ENCODE peak calls at places on chromosomes 1 and 21, in ten cellular contexts. E is coronary artery; P is ovary; B is CD8-positive, alpha-beta T cell; R is nephron progenitor cell; L is cardiac muscle cell; U is PC-3; C is HCT116; S is adrenal gland; M is fibroblast of mammary gland. Z is an unnamed sample.

GRCh38 chr21:41432567-41433460 is 6.8 kb downstream of the MX1 start:
- DNase-seq in E (peak), P (no peak), B (no peak), R (no peak), L (no peak), U (no peak), C (no peak), S (no peak), M (no peak), Z (no peak)

GRCh38 chr21:15034126-15034848 is 30.5 kb downstream of the NRIP1 start:
- DNase-seq in E (no peak), P (no peak), B (no peak), R (no peak), L (peak), U (peak), C (no peak), S (no peak), M (peak), Z (peak)

GRCh38 chr1:23354260-23354659 is 10.2 kb upstream of the HNRNPR start:
- DNase-seq in E (no peak), P (no peak), B (no peak), R (no peak), L (no peak), U (no peak), C (no peak), S (no peak), M (no peak), Z (no peak)

GRCh38 chr1:21175324-21175669 is 1.4 kb downstream of the EIF4G3 start:
- DNase-seq in E (no peak), P (no peak), B (peak), R (no peak), L (peak), U (peak), C (no peak), S (peak), M (peak), Z (peak)

GRCh38 chr1:7331926-7332535 is 439.1 kb upstream of the VAMP3 start:
- DNase-seq in E (no peak), P (no peak), B (no peak), R (no peak), L (no peak), U (peak), C (no peak), S (peak), M (no peak), Z (peak)

GRCh38 chr1:245488346-245489110 is 333.7 kb downstream of the KIF26B start:
- DNase-seq in E (no peak), P (no peak), B (no peak), R (no peak), L (no peak), U (no peak), C (no peak), S (no peak), M (no peak), Z (no peak)

GRCh38 chr1:156115514-156116374 is 1.2 kb downstream of the LMNA start:
- DNase-seq in E (no peak), P (peak), B (peak), R (peak), L (peak), U (peak), C (no peak), S (peak), M (peak), Z (peak)

GRCh38 chr1:113871597-113872113 is at the start of gene PTPN22:
- DNase-seq in E (no peak), P (no peak), B (peak), R (no peak), L (peak), U (peak), C (no peak), S (peak), M (peak), Z (peak)

GRCh38 chr1:40699787-40700186 is 8.3 kb downstream of the NFYC start:
- DNase-seq in E (no peak), P (no peak), B (no peak), R (no peak), L (no peak), U (no peak), C (no peak), S (no peak), M (no peak), Z (no peak)

GRCh38 chr1:33382651-33383415 is 48.1 kb downstream of the PHC2 start:
- DNase-seq in E (no peak), P (no peak), B (no peak), R (no peak), L (peak), U (no peak), C (no peak), S (peak), M (peak), Z (no peak)

GRCh38 chr21:14119038-14119437 is 91.7 kb downstream of the LIPI start:
- DNase-seq in E (no peak), P (no peak), B (no peak), R (no peak), L (no peak), U (no peak), C (no peak), S (no peak), M (no peak), Z (no peak)

GRCh38 chr1:6274622-6275139 is 13.8 kb upstream of the GPR153 start:
- DNase-seq in E (no peak), P (no peak), B (no peak), R (no peak), L (no peak), U (no peak), C (no peak), S (no peak), M (no peak), Z (no peak)

DNA sequence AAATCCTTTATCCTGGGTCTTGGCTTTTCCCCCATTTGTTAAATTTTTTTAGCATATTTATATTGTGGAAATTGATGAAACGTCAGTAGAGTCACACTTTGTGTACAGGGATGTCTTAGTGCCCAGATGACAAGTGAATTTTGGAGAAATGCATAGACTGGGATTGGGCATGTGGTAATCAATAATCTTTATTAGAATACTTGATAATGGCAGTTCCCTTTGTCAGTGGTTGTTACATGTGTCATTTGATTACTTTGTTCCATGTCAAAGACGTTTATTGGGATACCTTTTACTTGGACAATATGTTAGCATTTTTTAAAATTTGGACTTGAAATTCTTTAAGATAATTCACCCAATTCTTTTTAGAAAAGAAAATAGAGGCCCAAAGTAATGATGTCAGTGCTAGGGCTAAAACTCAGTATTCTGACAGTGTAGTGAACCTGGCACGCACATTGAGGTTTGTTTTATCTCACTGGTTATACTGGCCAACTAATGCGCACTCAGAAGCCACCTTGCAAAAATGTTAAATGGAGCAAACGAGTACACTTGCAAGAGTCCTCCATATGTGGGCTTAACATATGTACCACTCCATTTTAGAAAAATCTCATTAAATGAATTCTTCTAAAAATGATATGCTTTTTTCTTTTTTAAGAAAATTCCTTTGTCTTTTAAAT is 9.2 kb downstream of the PRPF38B start:
- DNase-seq in E (no peak), P (no peak), B (no peak), R (no peak), L (no peak), U (no peak), C (no peak), S (no peak), M (no peak), Z (no peak)
- TF ChIP-seq CTCF in E (no peak), P (no peak), B (no peak), R (no peak), L (no peak), U (no peak), C (no peak), S (no peak), M (no peak), Z (no peak)

DNA sequence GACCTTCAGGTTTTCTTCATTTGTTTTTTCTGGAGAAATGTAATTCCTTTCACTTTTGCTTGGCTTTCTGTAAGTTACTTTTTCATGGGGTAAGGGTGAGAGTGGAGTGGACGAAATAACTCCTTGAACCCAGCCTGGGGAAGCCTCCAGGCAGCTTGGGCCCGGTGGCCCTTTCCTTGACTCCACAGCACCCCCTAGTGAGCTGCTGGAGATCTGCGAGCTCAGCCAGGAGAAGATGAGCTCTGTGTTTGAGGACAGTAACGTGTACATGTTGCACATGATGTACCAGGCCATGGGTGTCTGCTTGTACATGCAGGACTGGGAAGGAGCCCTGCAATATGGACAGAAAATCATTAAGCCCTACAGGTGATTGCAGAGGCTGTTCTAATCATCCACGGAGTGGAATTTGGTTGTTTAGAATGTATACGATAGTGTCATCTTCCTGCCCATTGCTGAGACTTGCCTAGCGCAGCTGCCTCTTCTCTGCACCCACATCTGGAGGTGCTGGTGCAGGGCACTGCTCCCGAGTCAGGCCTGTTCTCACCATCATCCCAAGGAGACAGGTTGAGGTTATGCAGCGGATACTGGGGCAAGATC is 51.0 kb downstream of the SMYD2 start:
- DNase-seq in E (no peak), P (no peak), B (peak), R (peak), L (peak), U (peak), C (peak), S (peak), M (peak), Z (peak)
- TF ChIP-seq CTCF in E (peak), P (no peak), B (peak), R (peak), L (peak), U (peak), C (peak), S (peak), M (peak), Z (peak)

DNA sequence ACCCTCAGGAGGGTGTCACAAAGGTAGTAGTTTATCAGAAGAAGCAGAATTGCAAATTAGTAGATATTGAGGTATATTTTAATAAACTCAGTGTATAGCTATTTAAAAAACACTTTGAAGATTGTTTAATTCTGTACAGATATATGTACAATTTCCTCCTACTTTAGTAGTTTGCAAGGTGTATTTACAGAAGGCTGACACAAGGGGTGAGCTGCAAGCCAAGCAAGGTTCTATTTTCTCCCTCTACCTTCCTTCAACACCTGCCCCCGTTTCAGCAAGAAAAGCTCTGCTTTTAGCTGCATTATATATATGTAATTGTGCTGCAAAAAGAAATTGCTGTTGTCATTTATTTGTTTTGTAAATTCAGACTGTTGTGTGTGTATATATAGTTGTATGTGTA is 674.2 kb upstream of the PKN2 start:
- DNase-seq in E (no peak), P (no peak), B (no peak), R (no peak), L (no peak), U (no peak), C (no peak), S (no peak), M (no peak), Z (no peak)
- TF ChIP-seq CTCF in E (no peak), P (no peak), B (no peak), R (no peak), L (no peak), U (peak), C (no peak), S (no peak), M (no peak), Z (no peak)

DNA sequence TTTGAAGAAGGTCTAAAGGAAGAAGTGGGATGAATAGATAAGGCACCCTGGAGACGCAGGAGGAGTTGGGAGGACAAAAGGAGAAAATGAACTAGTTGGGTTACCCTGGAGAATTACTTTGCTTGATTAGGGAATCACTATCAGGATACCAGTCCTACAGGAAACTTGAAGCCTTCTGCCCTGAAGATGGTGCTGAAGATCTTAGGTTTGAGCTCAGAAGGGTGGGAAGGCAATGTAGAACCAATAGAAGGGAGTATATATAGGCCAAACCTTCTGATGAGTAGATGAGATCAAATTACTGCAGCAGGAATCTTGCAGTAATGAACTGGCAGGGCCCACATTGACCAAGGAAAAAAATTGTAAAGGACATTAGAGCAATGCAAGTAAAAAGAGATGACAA is 116.4 kb upstream of the CACYBP start:
- DNase-seq in E (no peak), P (no peak), B (no peak), R (no peak), L (peak), U (peak), C (peak), S (no peak), M (peak), Z (peak)
- TF ChIP-seq CTCF in E (no peak), P (no peak), B (no peak), R (no peak), L (no peak), U (peak), C (peak), S (no peak), M (peak), Z (no peak)

GRCh38 chr1:89939059-89939570 is 55.8 kb upstream of the ZNF326 start:
- DNase-seq in E (no peak), P (no peak), B (no peak), R (no peak), L (no peak), U (no peak), C (no peak), S (no peak), M (no peak), Z (no peak)

GRCh38 chr1:89939693-89940438 is 55.0 kb upstream of the ZNF326 start:
- DNase-seq in E (no peak), P (no peak), B (no peak), R (no peak), L (no peak), U (no peak), C (no peak), S (no peak), M (no peak), Z (no peak)

GRCh38 chr1:89942014-89942413 is 52.9 kb upstream of the ZNF326 start:
- DNase-seq in E (no peak), P (no peak), B (no peak), R (no peak), L (no peak), U (no peak), C (no peak), S (no peak), M (no peak), Z (peak)

GRCh38 chr1:89942825-89943658 is 51.9 kb upstream of the ZNF326 start:
- DNase-seq in E (no peak), P (no peak), B (no peak), R (no peak), L (no peak), U (peak), C (no peak), S (no peak), M (peak), Z (peak)

GRCh38 chr1:89941110-89941770 is 53.7 kb upstream of the ZNF326 start:
- DNase-seq in E (no peak), P (no peak), B (no peak), R (no peak), L (no peak), U (no peak), C (no peak), S (no peak), M (no peak), Z (no peak)
- TF ChIP-seq CTCF in E (no peak), P (no peak), B (no peak), R (no peak), L (no peak), U (no peak), C (no peak), S (no peak), M (no peak), Z (no peak)

GRCh38 chr21:32246571-32246970 is 32.3 kb downstream of the MIS18A start:
- DNase-seq in E (no peak), P (no peak), B (no peak), R (no peak), L (no peak), U (no peak), C (no peak), S (peak), M (no peak), Z (no peak)
- TF ChIP-seq CTCF in E (no peak), P (no peak), B (no peak), R (no peak), L (no peak), U (no peak), C (no peak), S (no peak), M (no peak), Z (no peak)

DNA sequence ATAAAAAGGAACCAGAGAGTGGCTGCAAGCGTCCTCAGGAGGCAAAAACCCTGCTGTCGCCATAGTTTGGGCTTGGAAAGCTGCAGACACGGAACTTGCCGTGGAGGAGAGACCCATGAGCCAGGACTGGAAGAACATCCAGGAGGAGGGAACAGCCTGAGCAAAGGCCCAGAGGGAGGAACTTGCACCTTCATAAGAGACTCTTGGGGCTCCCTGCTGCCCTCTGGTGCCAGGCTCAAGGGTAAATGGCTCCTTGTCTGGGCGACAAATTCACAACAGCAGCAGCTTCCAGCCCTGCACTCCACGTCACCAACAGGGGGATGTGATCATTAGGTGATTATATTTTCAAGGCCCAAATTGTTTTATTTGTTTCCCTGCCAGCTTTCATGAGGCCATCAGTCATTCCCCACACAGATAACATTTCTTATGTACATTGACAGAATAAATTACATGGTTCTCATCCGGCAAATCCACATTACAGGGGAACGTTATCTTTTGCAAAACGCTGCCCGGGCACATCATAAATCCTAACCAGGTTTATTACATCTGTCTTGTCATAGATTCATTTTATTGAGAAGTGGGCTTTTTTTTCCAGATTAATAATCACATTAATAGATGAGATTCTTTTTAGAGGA is 143.0 kb upstream of the GRIK3 start:
- DNase-seq in E (no peak), P (no peak), B (no peak), R (peak), L (peak), U (peak), C (peak), S (peak), M (peak), Z (peak)
- TF ChIP-seq CTCF in E (no peak), P (no peak), B (no peak), R (peak), L (peak), U (peak), C (peak), S (peak), M (peak), Z (peak)

GRCh38 chr1:190129367-190129766 is 348.3 kb downstream of the BRINP3 start:
- DNase-seq in E (no peak), P (no peak), B (no peak), R (no peak), L (no peak), U (no peak), C (no peak), S (no peak), M (no peak), Z (no peak)

GRCh38 chr1:190119683-190120082 is 358.0 kb downstream of the BRINP3 start:
- DNase-seq in E (no peak), P (no peak), B (no peak), R (no peak), L (no peak), U (no peak), C (no peak), S (no peak), M (no peak), Z (no peak)

GRCh38 chr1:190126728-190127127 is 350.9 kb downstream of the BRINP3 start:
- DNase-seq in E (no peak), P (no peak), B (no peak), R (no peak), L (no peak), U (peak), C (no peak), S (no peak), M (no peak), Z (no peak)

DNA sequence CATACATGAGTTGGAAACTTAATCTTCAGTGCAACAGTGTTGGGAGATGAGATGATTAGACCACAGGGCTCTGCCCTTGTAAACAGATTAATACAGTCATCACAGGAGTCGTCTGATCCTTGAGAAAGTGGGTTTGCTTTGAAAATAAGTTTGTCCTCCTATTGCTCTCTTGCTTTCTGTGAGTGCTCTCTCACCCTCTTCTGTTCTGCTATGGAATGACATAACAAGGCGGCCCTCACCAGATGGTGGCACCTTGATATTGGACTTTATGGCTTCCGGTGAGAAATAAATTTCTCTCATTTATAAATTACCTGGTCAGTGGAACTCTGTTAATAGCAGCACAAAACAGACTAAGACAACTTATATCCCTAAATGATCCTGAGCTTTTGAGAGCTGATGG is 353.6 kb downstream of the BRINP3 start:
- DNase-seq in E (no peak), P (no peak), B (no peak), R (no peak), L (no peak), U (peak), C (no peak), S (no peak), M (no peak), Z (no peak)
- TF ChIP-seq CTCF in E (no peak), P (no peak), B (no peak), R (no peak), L (no peak), U (peak), C (peak), S (no peak), M (no peak), Z (no peak)

DNA sequence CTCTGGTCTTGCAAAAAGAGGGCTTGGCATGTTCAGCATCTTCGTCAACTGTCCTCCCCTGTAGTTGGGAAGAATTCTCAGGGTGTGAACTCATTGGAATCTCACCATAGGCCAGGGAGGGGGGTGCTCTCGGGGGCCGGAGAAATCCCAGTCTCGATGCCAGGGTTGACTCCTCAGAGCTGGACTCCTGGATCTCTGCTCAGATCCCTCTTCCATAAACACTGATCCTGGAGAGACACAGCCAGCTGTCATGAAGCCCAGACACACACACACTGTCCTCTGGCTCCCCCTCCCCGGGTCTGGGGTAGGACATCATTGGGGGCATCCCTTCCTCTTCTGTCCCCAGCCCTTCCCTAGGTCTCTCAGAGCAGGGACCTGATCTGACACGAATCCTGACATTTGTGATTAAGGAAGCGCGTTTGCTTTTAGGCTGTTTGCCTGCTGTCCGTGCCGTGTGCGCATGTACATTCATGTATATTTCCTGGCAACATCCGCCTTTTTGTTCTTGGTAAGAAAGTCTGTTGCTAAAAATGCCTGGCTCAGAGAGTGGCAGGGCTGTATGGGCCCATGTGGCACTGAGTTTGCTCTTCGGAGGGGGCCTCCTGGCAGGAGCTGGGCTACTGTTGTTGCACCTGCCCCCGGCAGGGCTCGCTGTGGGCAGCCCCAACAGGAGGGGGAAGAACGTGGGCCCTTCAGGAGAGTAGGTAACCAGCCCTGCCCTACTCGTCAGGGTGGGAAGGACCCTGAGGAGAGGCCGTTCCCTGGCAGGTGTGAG is 45.4 kb upstream of the SELENON start:
- DNase-seq in E (no peak), P (no peak), B (peak), R (no peak), L (no peak), U (no peak), C (no peak), S (no peak), M (no peak), Z (no peak)
- TF ChIP-seq CTCF in E (no peak), P (no peak), B (peak), R (no peak), L (no peak), U (no peak), C (no peak), S (no peak), M (no peak), Z (no peak)